ENCODE peak calls at places on chromosomes 5 and 9, in ten cellular contexts. O is left ventricle myocardium inferior, B is uterus, Q is neural progenitor cell, I is spleen, E is suprapubic skin, C is psoas muscle, L is IMR-90, V is sigmoid colon, T is PC-9. D is an unnamed sample. For H3K36me3, the result is how much of the 10 kb centered on the place peaks cover.

GRCh38 chr5:34833991-34834793 is 4.8 kb upstream of the TTC23L start:
- DNase-seq in O (no peak), B (no peak), Q (no peak), I (no peak), E (no peak), C (no peak), L (no peak), V (no peak), T (no peak), D (no peak)

GRCh38 chr9:105413486-105414068 is 34.3 kb upstream of the FSD1L start:
- DNase-seq in O (no peak), B (peak), Q (peak), I (no peak), E (no peak), C (no peak), L (peak), V (no peak), T (peak), D (no peak)

GRCh38 chr5:160287378-160288051 is 24.8 kb downstream of the CCNJL start:
- DNase-seq in O (peak), B (peak), Q (peak), I (peak), E (no peak), C (peak), L (no peak), V (no peak), T (peak), D (no peak)

GRCh38 chr5:74555991-74556390 is 84.5 kb downstream of the ENC1 start:
- DNase-seq in O (no peak), B (no peak), Q (peak), I (no peak), E (no peak), C (no peak), L (no peak), V (no peak), T (no peak), D (no peak)

GRCh38 chr5:43514471-43514815 is 505 bp downstream of the C5orf34 start:
- DNase-seq in O (no peak), B (no peak), Q (no peak), I (no peak), E (no peak), C (no peak), L (peak), V (no peak), T (no peak), D (no peak)

GRCh38 chr9:80932181-80932580 is 757.2 kb downstream of the TLE1 start:
- DNase-seq in O (no peak), B (no peak), Q (no peak), I (no peak), E (no peak), C (no peak), L (peak), V (no peak), T (no peak), D (no peak)

GRCh38 chr5:144549580-144549979 is 378.9 kb downstream of the KCTD16 start:
- DNase-seq in O (no peak), B (no peak), Q (no peak), I (no peak), E (no peak), C (no peak), L (peak), V (no peak), T (no peak), D (no peak)

GRCh38 chr5:88675758-88676636 is 207.0 kb downstream of the MEF2C start:
- DNase-seq in O (no peak), B (no peak), Q (peak), I (no peak), E (no peak), C (no peak), L (peak), V (no peak), T (peak), D (no peak)

GRCh38 chr5:65327582-65327981 is 154.1 kb downstream of the ADAMTS6 start:
- DNase-seq in O (no peak), B (no peak), Q (no peak), I (no peak), E (no peak), C (no peak), L (peak), V (no peak), T (no peak), D (no peak)

GRCh38 chr9:107404086-107404590 is 85.4 kb downstream of the KLF4 start:
- DNase-seq in O (no peak), B (no peak), Q (no peak), I (no peak), E (no peak), C (no peak), L (no peak), V (no peak), T (no peak), D (no peak)

GRCh38 chr5:169707714-169708113 is 70.6 kb downstream of the DOCK2 start:
- DNase-seq in O (no peak), B (no peak), Q (no peak), I (no peak), E (no peak), C (no peak), L (no peak), V (no peak), T (no peak), D (no peak)

GRCh38 chr5:10451137-10451824 is 9.6 kb downstream of the ROPN1L start:
- DNase-seq in O (no peak), B (no peak), Q (no peak), I (no peak), E (no peak), C (no peak), L (no peak), V (no peak), T (peak), D (no peak)

GRCh38 chr9:90801507-90802289 is at the start of gene SYK:
- DNase-seq in O (peak), B (no peak), Q (peak), I (peak), E (no peak), C (peak), L (no peak), V (peak), T (peak), D (no peak)

GRCh38 chr5:79120221-79120620 is 8.6 kb downstream of the BHMT start:
- DNase-seq in O (no peak), B (no peak), Q (no peak), I (no peak), E (no peak), C (no peak), L (no peak), V (no peak), T (no peak), D (no peak)

GRCh38 chr5:8561854-8562253 is 692.9 kb downstream of the MTRR start:
- DNase-seq in O (no peak), B (no peak), Q (no peak), I (no peak), E (no peak), C (no peak), L (no peak), V (no peak), T (no peak), D (no peak)

GRCh38 chr5:133801955-133802751 is 166.3 kb downstream of the C5orf15 start:
- DNase-seq in O (peak), B (no peak), Q (no peak), I (no peak), E (no peak), C (peak), L (peak), V (no peak), T (no peak), D (peak)

GRCh38 chr5:111254613-111255012 is 30.4 kb downstream of the CAMK4 start:
- DNase-seq in O (no peak), B (no peak), Q (no peak), I (no peak), E (no peak), C (no peak), L (peak), V (no peak), T (no peak), D (no peak)

GRCh38 chr9:16139781-16140180 is 586.9 kb downstream of the CCDC171 start:
- DNase-seq in O (peak), B (peak), Q (no peak), I (no peak), E (no peak), C (no peak), L (no peak), V (no peak), T (no peak), D (no peak)

GRCh38 chr9:114286146-114286679 is 36.7 kb upstream of the ORM1 start:
- DNase-seq in O (peak), B (peak), Q (no peak), I (peak), E (peak), C (no peak), L (no peak), V (peak), T (no peak), D (no peak)

GRCh38 chr9:3032898-3033297 is 189.0 kb upstream of the PUM3 start:
- DNase-seq in O (no peak), B (no peak), Q (no peak), I (no peak), E (no peak), C (no peak), L (no peak), V (no peak), T (no peak), D (no peak)

GRCh38 chr5:167821096-167821590 is 470.3 kb upstream of the WWC1 start:
- DNase-seq in O (no peak), B (no peak), Q (peak), I (no peak), E (no peak), C (no peak), L (no peak), V (no peak), T (no peak), D (no peak)

GRCh38 chr9:129609486-129610192 is 11.3 kb downstream of the C9orf50 start:
- DNase-seq in O (peak), B (peak), Q (peak), I (peak), E (no peak), C (peak), L (no peak), V (no peak), T (peak), D (no peak)

GRCh38 chr9:347667-348292 is 133.1 kb downstream of the DOCK8 start:
- DNase-seq in O (no peak), B (no peak), Q (peak), I (no peak), E (no peak), C (no peak), L (peak), V (no peak), T (no peak), D (no peak)

GRCh38 chr5:42951169-42951846 is 88.8 kb downstream of the ANXA2R start:
- DNase-seq in O (peak), B (peak), Q (no peak), I (peak), E (no peak), C (peak), L (peak), V (no peak), T (peak), D (no peak)

GRCh38 chr5:124436294-124436693 is 310.1 kb downstream of the ZNF608 start:
- DNase-seq in O (no peak), B (no peak), Q (no peak), I (no peak), E (no peak), C (no peak), L (peak), V (no peak), T (no peak), D (no peak)

GRCh38 chr5:11468334-11469039 is 435.8 kb downstream of the CTNND2 start:
- DNase-seq in O (no peak), B (no peak), Q (no peak), I (no peak), E (no peak), C (no peak), L (no peak), V (no peak), T (no peak), D (no peak)

GRCh38 chr9:121861501-121862180 is 210.2 kb downstream of the DAB2IP start:
- DNase-seq in O (peak), B (no peak), Q (peak), I (no peak), E (no peak), C (peak), L (no peak), V (no peak), T (peak), D (no peak)

GRCh38 chr5:149203896-149204544 is 62.7 kb downstream of the ABLIM3 start:
- DNase-seq in O (no peak), B (no peak), Q (no peak), I (no peak), E (no peak), C (no peak), L (peak), V (no peak), T (no peak), D (no peak)

GRCh38 chr5:75310212-75310611 is 26.8 kb upstream of the HMGCR start:
- DNase-seq in O (no peak), B (no peak), Q (no peak), I (no peak), E (no peak), C (no peak), L (no peak), V (no peak), T (no peak), D (no peak)

GRCh38 chr9:137502008-137502913 is 43.1 kb upstream of the NSMF start:
- DNase-seq in O (no peak), B (no peak), Q (peak), I (no peak), E (no peak), C (no peak), L (no peak), V (no peak), T (peak), D (no peak)

GRCh38 chr9:81718244-81718643 is 28.9 kb upstream of the TLE1 start:
- DNase-seq in O (no peak), B (no peak), Q (no peak), I (no peak), E (no peak), C (no peak), L (no peak), V (no peak), T (no peak), D (no peak)

GRCh38 chr9:68755752-68756151 is 50.7 kb downstream of the PIP5K1B start:
- DNase-seq in O (no peak), B (no peak), Q (peak), I (no peak), E (no peak), C (no peak), L (no peak), V (no peak), T (no peak), D (no peak)

GRCh38 chr5:135890867-135891266 is 4.8 kb downstream of the IL9 start:
- DNase-seq in O (no peak), B (no peak), Q (no peak), I (no peak), E (peak), C (no peak), L (no peak), V (no peak), T (no peak), D (no peak)

GRCh38 chr5:17325770-17326599 is 108.6 kb downstream of the BASP1 start:
- DNase-seq in O (no peak), B (no peak), Q (no peak), I (no peak), E (no peak), C (no peak), L (no peak), V (no peak), T (no peak), D (no peak)
- H3K27ac ChIP-seq in O (no peak), B (peak), Q (no peak), I (no peak), E (no peak), C (no peak), L (no peak), V (no peak), T (no peak), D (no peak)

GRCh38 chr5:174327896-174328295 is 282.4 kb downstream of the NSG2 start:
- DNase-seq in O (no peak), B (no peak), Q (no peak), I (no peak), E (no peak), C (no peak), L (no peak), V (no peak), T (no peak), D (no peak)

GRCh38 chr5:174325961-174326360 is 280.5 kb downstream of the NSG2 start:
- DNase-seq in O (no peak), B (no peak), Q (no peak), I (peak), E (no peak), C (no peak), L (no peak), V (no peak), T (no peak), D (no peak)

GRCh38 chr5:174328626-174329299 is 283.3 kb downstream of the NSG2 start:
- DNase-seq in O (no peak), B (no peak), Q (no peak), I (no peak), E (no peak), C (no peak), L (peak), V (no peak), T (no peak), D (no peak)

GRCh38 chr5:174326372-174326771 is 280.9 kb downstream of the NSG2 start:
- DNase-seq in O (no peak), B (no peak), Q (no peak), I (no peak), E (no peak), C (no peak), L (no peak), V (no peak), T (no peak), D (no peak)

DNA sequence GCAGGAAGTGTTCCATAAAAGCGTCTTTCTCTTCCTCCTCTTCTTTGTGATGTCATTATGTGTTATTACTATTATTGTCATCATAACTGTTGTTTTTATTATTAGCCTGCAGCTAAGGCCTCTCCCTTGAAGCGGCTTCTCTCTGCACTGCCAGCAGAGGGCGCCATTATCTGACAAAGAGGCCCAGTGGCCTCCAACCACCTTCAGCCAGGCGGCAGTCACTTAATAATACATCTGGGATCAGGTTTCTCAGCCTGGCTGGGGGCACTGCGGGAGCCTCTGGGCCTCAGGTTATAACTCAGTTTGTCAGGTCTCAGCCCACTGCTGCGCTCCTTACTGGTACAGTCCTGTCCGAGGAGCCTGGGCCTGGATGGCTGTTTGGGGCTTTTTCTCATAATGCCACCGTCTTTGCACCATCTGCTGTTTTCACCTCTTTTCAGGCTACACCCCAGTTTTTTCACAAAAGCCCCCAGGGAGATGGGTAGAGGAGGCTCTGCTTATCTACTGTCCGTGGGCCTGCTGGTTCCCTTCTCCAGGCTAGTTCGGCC is 281.9 kb downstream of the NSG2 start:
- DNase-seq in O (peak), B (no peak), Q (peak), I (no peak), E (no peak), C (peak), L (peak), V (no peak), T (peak), D (peak)
- TF ChIP-seq CTCF in O (peak), B (no peak), Q (peak), I (no peak), E (peak), C (peak), L (peak), V (peak), T (peak), D (peak)

DNA sequence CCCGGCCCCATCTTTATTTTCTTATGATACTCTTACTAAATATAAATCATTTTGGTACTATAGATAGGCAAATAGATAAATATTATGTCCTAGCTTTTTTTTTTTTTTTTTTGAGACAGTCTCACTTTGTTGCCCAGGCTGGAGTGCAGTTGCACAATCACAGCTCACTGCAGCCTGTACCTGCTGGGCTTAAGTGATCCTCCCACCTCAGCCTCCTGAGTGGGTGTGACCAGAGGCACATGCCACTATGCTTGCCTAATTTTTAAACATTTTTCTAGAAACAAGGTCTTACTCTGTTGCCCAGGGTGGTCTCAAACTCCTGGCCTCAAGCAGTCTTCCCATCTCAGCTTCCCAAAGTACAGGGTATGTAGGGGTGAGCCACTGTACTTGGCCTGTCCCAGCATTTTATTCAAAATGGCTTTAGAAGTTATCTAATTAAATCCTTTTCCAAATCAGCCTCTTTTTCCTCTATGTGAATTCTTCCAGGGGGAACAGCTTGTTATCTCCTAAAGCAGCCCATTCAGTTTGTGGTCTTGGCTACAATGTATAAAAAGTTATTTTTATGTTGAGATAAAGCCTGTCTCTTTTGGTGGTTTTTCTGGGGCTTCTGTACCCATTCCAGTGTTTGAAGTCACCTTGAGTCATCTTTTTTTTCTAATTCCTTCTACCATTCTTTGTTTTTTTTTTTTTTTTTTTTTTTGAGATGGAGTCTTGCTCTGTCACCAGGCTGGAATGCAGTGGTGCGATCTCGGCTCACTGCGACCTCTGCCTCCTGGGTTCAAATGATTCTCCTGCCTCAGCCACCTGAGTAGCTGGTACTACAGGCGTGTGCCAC is 12.1 kb downstream of the MELK start:
- DNase-seq in O (no peak), B (no peak), Q (no peak), I (no peak), E (no peak), C (no peak), L (peak), V (no peak), T (peak), D (no peak)
- H3K36me3 ChIP-seq in O (under half), B (under half), Q (under half), I (under half), E (under half), C (under half), L (under half), V (under half), T (under half), D (under half)

GRCh38 chr5:132260714-132261615 is 3.5 kb downstream of the PDLIM4 start:
- DNase-seq in O (peak), B (peak), Q (no peak), I (peak), E (peak), C (peak), L (peak), V (peak), T (peak), D (peak)
- H3K27ac ChIP-seq in O (peak), B (peak), Q (no peak), I (no peak), E (peak), C (peak), L (peak), V (peak), T (no peak), D (peak)

GRCh38 chr5:181189962-181190710 is 14.9 kb downstream of the TRIM7 start:
- DNase-seq in O (no peak), B (no peak), Q (peak), I (peak), E (no peak), C (no peak), L (no peak), V (peak), T (peak), D (no peak)

GRCh38 chr5:181186902-181187499 is 18.0 kb downstream of the TRIM7 start:
- DNase-seq in O (no peak), B (no peak), Q (no peak), I (peak), E (no peak), C (no peak), L (no peak), V (no peak), T (no peak), D (no peak)

GRCh38 chr5:181187500-181188213 is 17.3 kb downstream of the TRIM7 start:
- DNase-seq in O (peak), B (peak), Q (peak), I (peak), E (peak), C (peak), L (peak), V (peak), T (peak), D (no peak)

GRCh38 chr5:181189363-181189961 is 15.5 kb downstream of the TRIM7 start:
- DNase-seq in O (peak), B (peak), Q (peak), I (peak), E (no peak), C (peak), L (peak), V (no peak), T (no peak), D (no peak)

DNA sequence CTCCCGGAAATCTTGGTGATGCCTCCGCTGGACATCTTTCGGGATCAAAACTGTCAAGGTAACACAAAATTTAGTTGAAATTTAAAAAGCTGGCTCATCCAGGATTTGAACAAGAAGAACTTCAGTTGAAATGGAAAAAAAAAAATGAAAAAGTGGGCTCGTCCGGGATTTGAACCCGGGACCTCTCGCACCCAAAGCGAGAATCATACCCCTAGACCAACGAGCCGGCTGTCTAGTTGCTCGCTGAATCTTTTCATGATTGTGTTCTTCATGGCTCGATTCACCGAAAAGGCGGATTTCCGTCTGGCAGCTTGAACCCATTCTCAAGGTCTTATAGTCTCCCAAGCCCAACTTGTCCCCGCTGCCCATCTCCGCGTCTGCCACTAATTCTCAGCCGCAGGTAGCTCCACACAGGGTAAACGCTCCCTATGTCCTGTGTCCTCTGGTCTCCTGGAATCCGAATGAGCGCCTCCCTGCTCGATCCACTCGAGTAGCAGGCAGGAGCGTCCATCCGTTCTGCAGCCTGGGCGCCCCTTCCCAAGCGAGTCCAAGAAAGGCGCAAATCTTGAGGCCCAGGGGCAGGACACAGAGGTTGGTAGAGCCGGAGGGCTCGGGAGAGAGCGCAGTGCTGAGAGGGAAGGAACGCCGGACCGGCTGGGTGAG is 16.2 kb downstream of the TRIM7 start:
- DNase-seq in O (peak), B (peak), Q (peak), I (peak), E (no peak), C (peak), L (peak), V (peak), T (peak), D (no peak)
- TF ChIP-seq CTCF in O (no peak), B (no peak), Q (no peak), I (no peak), E (no peak), C (no peak), L (no peak), V (no peak), T (no peak), D (no peak)

D was measured in thoracic aorta.